ENCODE peak calls at places on chromosome X, in five cellular contexts. H is HepG2, T is K562, Z is H1, I is A549. A is an unnamed sample.

GRCh38 chrX:77446029-77446585 is 1.1 kb upstream of the FGF16 start:
- DNase-seq in H (no peak), T (no peak), Z (no peak), I (no peak), A (no peak)

GRCh38 chrX:30570505-30570904 is 7.1 kb downstream of the TASL start:
- DNase-seq in H (peak), T (peak), Z (no peak), I (no peak), A (no peak)

GRCh38 chrX:110846071-110846470 is 50.5 kb upstream of the CHRDL1 start:
- DNase-seq in H (no peak), T (no peak), Z (no peak), I (no peak), A (no peak)

GRCh38 chrX:118552501-118552900 is 56.9 kb downstream of the DOCK11 start:
- DNase-seq in H (no peak), T (no peak), Z (no peak), I (peak), A (no peak)

GRCh38 chrX:73481521-73481920 is 34.7 kb downstream of the CDX4 start:
- DNase-seq in H (no peak), T (no peak), Z (no peak), I (no peak), A (no peak)

GRCh38 chrX:41014776-41015175 is 70.5 kb upstream of the USP9X start:
- DNase-seq in H (no peak), T (no peak), Z (no peak), I (no peak), A (no peak)

GRCh38 chrX:155993421-155993820 is 4.1 kb upstream of the IL9R start:
- DNase-seq in H (peak), T (no peak), Z (no peak), I (no peak), A (no peak)

GRCh38 chrX:49878834-49879655 is at the start of gene USP27X:
- DNase-seq in H (peak), T (peak), Z (peak), I (peak), A (peak)

GRCh38 chrX:39214380-39215126 is 413.3 kb downstream of the MID1IP1 start:
- DNase-seq in H (no peak), T (no peak), Z (no peak), I (no peak), A (no peak)

GRCh38 chrX:31459361-31459760 is 387.5 kb upstream of the FTHL17 start:
- DNase-seq in H (no peak), T (no peak), Z (no peak), I (no peak), A (no peak)

GRCh38 chrX:51837926-51838325 is 55.5 kb upstream of the MAGED1 start:
- DNase-seq in H (no peak), T (no peak), Z (no peak), I (no peak), A (no peak)

GRCh38 chrX:77527233-77528001 is 80.2 kb downstream of the FGF16 start:
- DNase-seq in H (no peak), T (peak), Z (no peak), I (no peak), A (no peak)

GRCh38 chrX:12895856-12896255 is 10.6 kb upstream of the TLR8 start:
- DNase-seq in H (no peak), T (no peak), Z (no peak), I (no peak), A (no peak)

GRCh38 chrX:20265726-20266681 is 705 bp downstream of the RPS6KA3 start:
- DNase-seq in H (no peak), T (peak), Z (no peak), I (peak), A (no peak)

GRCh38 chrX:37679230-37679629 is 6.4 kb upstream of the XK start:
- DNase-seq in H (no peak), T (no peak), Z (no peak), I (no peak), A (no peak)

GRCh38 chrX:38327007-38327774 is at the start of gene RPGR:
- DNase-seq in H (peak), T (peak), Z (peak), I (peak), A (peak)

GRCh38 chrX:28847423-28847822 is 260.2 kb downstream of the IL1RAPL1 start:
- DNase-seq in H (no peak), T (no peak), Z (no peak), I (peak), A (no peak)

GRCh38 chrX:72276478-72276953 is 532 bp downstream of the RPS4X start:
- DNase-seq in H (no peak), T (no peak), Z (no peak), I (no peak), A (no peak)

GRCh38 chrX:10011991-10012390 is 44.8 kb downstream of the CLDN34 start:
- DNase-seq in H (no peak), T (no peak), Z (no peak), I (no peak), A (no peak)

GRCh38 chrX:8783100-8784098 is 17.8 kb downstream of the FAM9A start:
- DNase-seq in H (peak), T (peak), Z (peak), I (peak), A (no peak)

GRCh38 chrX:115449742-115450141 is 111.2 kb upstream of the PLS3 start:
- DNase-seq in H (peak), T (no peak), Z (no peak), I (no peak), A (no peak)
- TF ChIP-seq HDAC2 in H (no peak), T (no peak), Z (no peak), I (no peak), A (no peak)

GRCh38 chrX:104918122-104918521 is 302.4 kb downstream of the TEX13A start:
- DNase-seq in H (no peak), T (no peak), Z (no peak), I (no peak), A (no peak)

GRCh38 chrX:104922206-104922621 is 298.3 kb downstream of the TEX13A start:
- DNase-seq in H (peak), T (peak), Z (peak), I (peak), A (peak)

DNA sequence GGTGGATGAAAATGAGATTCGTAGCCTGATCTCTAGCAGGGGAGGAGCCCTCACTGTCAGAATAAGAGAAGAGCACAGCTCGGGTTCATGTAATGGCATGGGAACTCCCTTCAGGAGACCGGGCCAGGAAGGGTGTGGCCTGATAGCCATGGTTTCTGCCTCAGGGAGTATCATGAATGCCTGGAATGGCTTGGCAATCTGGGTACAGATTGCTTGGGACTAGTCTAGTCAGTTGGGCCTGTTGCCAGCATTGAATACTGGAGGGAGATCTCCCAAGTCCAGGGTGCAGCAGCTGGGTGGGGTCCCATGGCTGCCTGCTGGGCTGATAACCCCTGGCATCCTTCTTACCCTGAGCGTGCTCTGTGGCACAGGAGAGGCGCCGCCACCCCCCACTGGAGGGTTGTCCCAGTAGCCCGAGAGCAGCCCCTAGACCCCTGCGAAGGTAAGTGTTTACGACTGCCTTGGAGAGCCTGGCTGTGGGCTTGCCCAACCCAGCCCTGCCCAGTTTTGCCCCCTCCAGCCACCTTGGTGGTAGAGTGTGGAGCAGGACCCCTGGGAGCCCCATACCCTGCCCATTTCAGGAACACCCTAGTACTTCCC is 298.8 kb downstream of the TEX13A start:
- DNase-seq in H (no peak), T (no peak), Z (no peak), I (no peak), A (no peak)
- TF ChIP-seq HDAC2 in H (no peak), T (no peak), Z (no peak), I (no peak), A (no peak)

GRCh38 chrX:15761564-15762191 is 23.6 kb downstream of the CA5B start:
- DNase-seq in H (no peak), T (peak), Z (no peak), I (peak), A (no peak)
- TF ChIP-seq HDAC2 in H (no peak), T (no peak), Z (no peak), I (no peak), A (no peak)

GRCh38 chrX:148470324-148470723 is 30.1 kb upstream of the AFF2 start:
- DNase-seq in H (no peak), T (no peak), Z (no peak), I (no peak), A (no peak)
- TF ChIP-seq HDAC2 in H (no peak), T (no peak), Z (no peak), I (no peak), A (no peak)

DNA sequence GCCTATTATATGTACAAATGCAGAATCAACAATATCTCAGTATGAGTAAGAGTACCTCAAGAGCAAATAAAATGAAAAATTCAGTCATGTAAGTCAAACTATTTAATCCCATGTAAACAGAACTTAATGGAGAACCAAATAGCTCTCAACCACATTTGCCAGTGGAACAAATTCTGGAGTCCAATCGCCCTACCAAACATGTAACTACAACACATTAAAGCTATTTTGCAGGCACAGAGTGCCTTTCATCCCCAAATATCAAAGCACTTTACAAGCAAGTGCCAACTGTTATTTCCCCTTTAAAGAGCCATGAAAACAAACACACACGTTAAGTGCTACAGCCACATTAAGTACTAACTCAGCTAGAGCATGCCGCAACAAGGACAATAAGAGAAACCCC is 51.3 kb downstream of the PCDH19 start:
- DNase-seq in H (no peak), T (no peak), Z (no peak), I (no peak), A (no peak)
- TF ChIP-seq HDAC2 in H (no peak), T (no peak), Z (no peak), I (no peak), A (no peak)

GRCh38 chrX:100994352-100995281 is 25.1 kb downstream of the ARL13A start:
- DNase-seq in H (peak), T (peak), Z (no peak), I (peak), A (peak)
- TF ChIP-seq HDAC2 in H (no peak), T (no peak), Z (no peak), I (no peak), A (no peak)